ENCODE peak calls at places on chromosomes 4 and X, in four cellular contexts. One of them, this sample, is unnamed.

GRCh38 chr4:108030332-108030731 is 40.6 kb downstream of the HADH start:
- DNase-seq in HCT116: peak
- DNase-seq in SK-N-SH: peak
- DNase-seq in hepatocyte: peak
- DNase-seq in this sample: peak

GRCh38 chrX:51148848-51149247 is 183.8 kb upstream of the NUDT10 start:
- DNase-seq in HCT116: peak
- DNase-seq in SK-N-SH: no peak
- DNase-seq in hepatocyte: peak
- DNase-seq in this sample: peak

GRCh38 chrX:148580016-148580415 is 79.6 kb downstream of the AFF2 start:
- DNase-seq in HCT116: no peak
- DNase-seq in SK-N-SH: no peak
- DNase-seq in hepatocyte: no peak
- DNase-seq in this sample: peak

GRCh38 chrX:96373047-96373355 is 311.6 kb upstream of the DIAPH2 start:
- DNase-seq in HCT116: no peak
- DNase-seq in SK-N-SH: no peak
- DNase-seq in hepatocyte: no peak
- DNase-seq in this sample: no peak

GRCh38 chrX:114959729-114960128 is 57.7 kb downstream of the IL13RA2 start:
- DNase-seq in HCT116: no peak
- DNase-seq in SK-N-SH: peak
- DNase-seq in hepatocyte: peak
- DNase-seq in this sample: no peak

GRCh38 chrX:44731160-44731559 is 112.7 kb upstream of the DUSP21 start:
- DNase-seq in HCT116: no peak
- DNase-seq in SK-N-SH: no peak
- DNase-seq in hepatocyte: no peak
- DNase-seq in this sample: no peak

GRCh38 chrX:11606408-11606807 is 59.3 kb downstream of the ARHGAP6 start:
- DNase-seq in HCT116: no peak
- DNase-seq in SK-N-SH: no peak
- DNase-seq in hepatocyte: no peak
- DNase-seq in this sample: no peak

GRCh38 chr4:149997881-149998421 is 80.3 kb upstream of the DCLK2 start:
- DNase-seq in HCT116: peak
- DNase-seq in SK-N-SH: no peak
- DNase-seq in hepatocyte: peak
- DNase-seq in this sample: no peak

GRCh38 chrX:39112143-39112542 is 310.9 kb downstream of the MID1IP1 start:
- DNase-seq in HCT116: no peak
- DNase-seq in SK-N-SH: no peak
- DNase-seq in hepatocyte: no peak
- DNase-seq in this sample: no peak

GRCh38 chr4:163157157-163157556 is 9.5 kb downstream of the NAF1 start:
- DNase-seq in HCT116: no peak
- DNase-seq in SK-N-SH: no peak
- DNase-seq in hepatocyte: no peak
- DNase-seq in this sample: no peak

GRCh38 chrX:30938295-30938694 is 49.2 kb upstream of the TAB3 start:
- DNase-seq in HCT116: no peak
- DNase-seq in SK-N-SH: no peak
- DNase-seq in hepatocyte: no peak
- DNase-seq in this sample: no peak

GRCh38 chr4:106329027-106329618 is 12.8 kb downstream of the AIMP1 start:
- DNase-seq in HCT116: peak
- DNase-seq in SK-N-SH: peak
- DNase-seq in hepatocyte: peak
- DNase-seq in this sample: peak

GRCh38 chr4:56863441-56864129 is 42.1 kb upstream of the SPINK2 start:
- DNase-seq in HCT116: no peak
- DNase-seq in SK-N-SH: no peak
- DNase-seq in hepatocyte: no peak
- DNase-seq in this sample: no peak

GRCh38 chrX:140298946-140299345 is 205.9 kb downstream of the SOX3 start:
- DNase-seq in HCT116: no peak
- DNase-seq in SK-N-SH: no peak
- DNase-seq in hepatocyte: no peak
- DNase-seq in this sample: no peak

GRCh38 chrX:79081895-79082512 is 62.5 kb upstream of the GPR174 start:
- DNase-seq in HCT116: no peak
- DNase-seq in SK-N-SH: peak
- DNase-seq in hepatocyte: peak
- DNase-seq in this sample: peak

GRCh38 chr4:133464311-133464710 is 315.2 kb downstream of the PCDH10 start:
- DNase-seq in HCT116: no peak
- DNase-seq in SK-N-SH: no peak
- DNase-seq in hepatocyte: no peak
- DNase-seq in this sample: no peak

GRCh38 chr4:6746721-6747689 is 31.0 kb downstream of the BLOC1S4 start:
- DNase-seq in HCT116: no peak
- DNase-seq in SK-N-SH: no peak
- DNase-seq in hepatocyte: peak
- DNase-seq in this sample: no peak

GRCh38 chr4:84938316-84938715 is 28.2 kb downstream of the WDFY3 start:
- DNase-seq in HCT116: no peak
- DNase-seq in SK-N-SH: no peak
- DNase-seq in hepatocyte: no peak
- DNase-seq in this sample: no peak

GRCh38 chr4:145867416-145867815 is 71.2 kb downstream of the ZNF827 start:
- DNase-seq in HCT116: no peak
- DNase-seq in SK-N-SH: no peak
- DNase-seq in hepatocyte: no peak
- DNase-seq in this sample: no peak

GRCh38 chrX:82711432-82711831 is 796.7 kb upstream of the POU3F4 start:
- DNase-seq in HCT116: no peak
- DNase-seq in SK-N-SH: no peak
- DNase-seq in hepatocyte: no peak
- DNase-seq in this sample: no peak

GRCh38 chrX:65451663-65452062 is 82.9 kb downstream of the LAS1L start:
- DNase-seq in HCT116: peak
- DNase-seq in SK-N-SH: peak
- DNase-seq in hepatocyte: peak
- DNase-seq in this sample: peak

GRCh38 chr4:16667464-16667863 is 231.0 kb downstream of the LDB2 start:
- DNase-seq in HCT116: no peak
- DNase-seq in SK-N-SH: no peak
- DNase-seq in hepatocyte: no peak
- DNase-seq in this sample: no peak

GRCh38 chr4:86971355-86971683 is 36.5 kb downstream of the AFF1 start:
- DNase-seq in HCT116: no peak
- DNase-seq in SK-N-SH: no peak
- DNase-seq in hepatocyte: no peak
- DNase-seq in this sample: no peak

GRCh38 chr4:74503580-74503979 is 58.6 kb downstream of the AREG start:
- DNase-seq in HCT116: no peak
- DNase-seq in SK-N-SH: no peak
- DNase-seq in hepatocyte: no peak
- DNase-seq in this sample: no peak

GRCh38 chrX:110178179-110178865 is 139.6 kb downstream of the AMMECR1 start:
- DNase-seq in HCT116: no peak
- DNase-seq in SK-N-SH: no peak
- DNase-seq in hepatocyte: no peak
- DNase-seq in this sample: no peak

GRCh38 chr4:151694819-151695730 is 65.7 kb downstream of the GATB start:
- DNase-seq in HCT116: no peak
- DNase-seq in SK-N-SH: no peak
- DNase-seq in hepatocyte: no peak
- DNase-seq in this sample: no peak

GRCh38 chr4:15333692-15334633 is 93.9 kb upstream of the C1QTNF7 start:
- DNase-seq in HCT116: no peak
- DNase-seq in SK-N-SH: no peak
- DNase-seq in hepatocyte: no peak
- DNase-seq in this sample: no peak

GRCh38 chrX:107742754-107743191 is 32.8 kb downstream of the TSC22D3 start:
- DNase-seq in HCT116: no peak
- DNase-seq in SK-N-SH: no peak
- DNase-seq in hepatocyte: no peak
- DNase-seq in this sample: no peak

GRCh38 chrX:37378399-37378798 is 29.2 kb downstream of the PRRG1 start:
- DNase-seq in HCT116: no peak
- DNase-seq in SK-N-SH: no peak
- DNase-seq in hepatocyte: no peak
- DNase-seq in this sample: no peak

GRCh38 chr4:8547108-8547911 is 32.9 kb upstream of the GPR78 start:
- DNase-seq in HCT116: peak
- DNase-seq in SK-N-SH: peak
- DNase-seq in hepatocyte: no peak
- DNase-seq in this sample: peak

GRCh38 chr4:26362745-26363439 is 42.1 kb downstream of the RBPJ start:
- DNase-seq in HCT116: no peak
- DNase-seq in SK-N-SH: no peak
- DNase-seq in hepatocyte: no peak
- DNase-seq in this sample: no peak

GRCh38 chrX:28651186-28651585 is 63.9 kb downstream of the IL1RAPL1 start:
- DNase-seq in HCT116: no peak
- DNase-seq in SK-N-SH: no peak
- DNase-seq in hepatocyte: no peak
- DNase-seq in this sample: no peak

GRCh38 chr4:71400788-71401187 is 62.0 kb downstream of the SLC4A4 start:
- DNase-seq in HCT116: no peak
- DNase-seq in SK-N-SH: no peak
- DNase-seq in hepatocyte: no peak
- DNase-seq in this sample: no peak

GRCh38 chr4:141395919-141396318 is 175.2 kb downstream of the ZNF330 start:
- DNase-seq in HCT116: no peak
- DNase-seq in SK-N-SH: no peak
- DNase-seq in hepatocyte: no peak
- DNase-seq in this sample: no peak

GRCh38 chr4:141391771-141392170 is 171.1 kb downstream of the ZNF330 start:
- DNase-seq in HCT116: no peak
- DNase-seq in SK-N-SH: no peak
- DNase-seq in hepatocyte: no peak
- DNase-seq in this sample: no peak

GRCh38 chr4:141390527-141391046 is 169.9 kb downstream of the ZNF330 start:
- DNase-seq in HCT116: no peak
- DNase-seq in SK-N-SH: no peak
- DNase-seq in hepatocyte: no peak
- DNase-seq in this sample: no peak

GRCh38 chr4:141391293-141391692 is 170.6 kb downstream of the ZNF330 start:
- DNase-seq in HCT116: no peak
- DNase-seq in SK-N-SH: no peak
- DNase-seq in hepatocyte: no peak
- DNase-seq in this sample: no peak

DNA sequence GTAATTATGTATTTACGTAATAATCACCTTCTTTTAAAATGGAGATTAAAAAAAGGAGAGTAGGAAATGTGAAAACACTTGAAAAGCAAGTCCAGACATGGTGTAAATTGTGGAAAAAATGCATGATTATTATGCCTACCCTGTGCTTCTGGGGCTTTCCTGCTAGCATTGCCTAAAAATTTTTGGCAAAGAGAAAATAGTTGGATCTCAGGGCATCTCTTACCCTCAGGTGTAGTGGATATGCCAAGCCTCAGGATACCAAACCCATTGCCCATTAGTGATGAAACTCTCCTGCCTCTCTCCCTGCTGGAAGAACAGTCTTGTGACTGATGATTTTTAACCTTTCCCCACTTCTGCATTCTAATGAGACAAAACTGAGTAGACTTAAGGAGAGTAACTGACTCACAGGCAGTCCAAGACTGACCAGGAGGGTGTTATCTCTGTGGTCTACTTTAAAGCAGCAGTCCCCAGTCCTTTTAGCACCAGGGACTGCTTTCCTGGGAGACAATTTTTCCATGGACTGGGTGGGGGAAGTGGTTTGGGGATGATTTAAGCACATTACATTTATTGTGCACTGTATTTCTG is 174.6 kb downstream of the ZNF330 start:
- DNase-seq in HCT116: no peak
- DNase-seq in SK-N-SH: no peak
- DNase-seq in hepatocyte: no peak
- DNase-seq in this sample: no peak
- H3K4me2 ChIP-seq in HCT116: no peak
- H3K4me2 ChIP-seq in SK-N-SH: no peak
- H3K4me2 ChIP-seq in hepatocyte: no peak
- H3K4me2 ChIP-seq in this sample: no peak

GRCh38 chrX:1336331-1337143 is at the start of gene IL3RA:
- DNase-seq in HCT116: no peak
- DNase-seq in SK-N-SH: no peak
- DNase-seq in hepatocyte: peak
- DNase-seq in this sample: no peak
- H3K4me2 ChIP-seq in HCT116: no peak
- H3K4me2 ChIP-seq in SK-N-SH: peak
- H3K4me2 ChIP-seq in hepatocyte: peak
- H3K4me2 ChIP-seq in this sample: no peak

GRCh38 chr4:27662426-27662825 is 801.8 kb downstream of the STIM2 start:
- DNase-seq in HCT116: no peak
- DNase-seq in SK-N-SH: no peak
- DNase-seq in hepatocyte: no peak
- DNase-seq in this sample: no peak

GRCh38 chr4:27668001-27668400 is 807.4 kb downstream of the STIM2 start:
- DNase-seq in HCT116: no peak
- DNase-seq in SK-N-SH: no peak
- DNase-seq in hepatocyte: no peak
- DNase-seq in this sample: no peak

DNA sequence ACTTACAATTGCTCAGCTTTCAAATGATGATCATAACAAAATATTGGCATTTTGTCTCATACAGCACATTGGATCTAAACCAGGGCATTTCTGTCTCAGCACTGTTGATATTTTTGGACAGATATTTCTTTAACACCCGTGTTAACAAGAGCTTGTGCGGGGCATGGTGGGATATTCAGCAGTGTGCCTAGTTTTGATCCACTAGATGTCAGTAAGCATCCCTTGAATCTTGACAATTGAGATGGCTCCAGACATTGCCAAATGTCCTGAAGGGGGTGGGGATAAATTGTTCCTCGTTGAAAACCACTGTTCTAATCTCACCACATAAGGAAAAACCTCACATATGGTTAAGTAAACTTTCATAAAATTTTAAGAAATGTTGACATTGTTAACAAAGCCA is 806.3 kb downstream of the STIM2 start:
- DNase-seq in HCT116: peak
- DNase-seq in SK-N-SH: peak
- DNase-seq in hepatocyte: no peak
- DNase-seq in this sample: peak
- H3K4me2 ChIP-seq in HCT116: no peak
- H3K4me2 ChIP-seq in SK-N-SH: no peak
- H3K4me2 ChIP-seq in hepatocyte: no peak
- H3K4me2 ChIP-seq in this sample: no peak

GRCh38 chr4:158904815-158905214 is 136.0 kb downstream of the FNIP2 start:
- DNase-seq in HCT116: no peak
- DNase-seq in SK-N-SH: no peak
- DNase-seq in hepatocyte: no peak
- DNase-seq in this sample: no peak

GRCh38 chr4:158903079-158903456 is 134.2 kb downstream of the FNIP2 start:
- DNase-seq in HCT116: no peak
- DNase-seq in SK-N-SH: no peak
- DNase-seq in hepatocyte: no peak
- DNase-seq in this sample: no peak

GRCh38 chr4:158906073-158906472 is 137.2 kb downstream of the FNIP2 start:
- DNase-seq in HCT116: no peak
- DNase-seq in SK-N-SH: no peak
- DNase-seq in hepatocyte: no peak
- DNase-seq in this sample: peak

GRCh38 chr4:158903472-158904043 is 134.7 kb downstream of the FNIP2 start:
- DNase-seq in HCT116: no peak
- DNase-seq in SK-N-SH: no peak
- DNase-seq in hepatocyte: no peak
- DNase-seq in this sample: no peak
- H3K4me2 ChIP-seq in HCT116: no peak
- H3K4me2 ChIP-seq in SK-N-SH: no peak
- H3K4me2 ChIP-seq in hepatocyte: no peak
- H3K4me2 ChIP-seq in this sample: no peak